ENCODE peak calls at places on chromosome 1, in six cellular contexts. S is HCT116, H is K562, W is H1, O is IMR-90, E is HepG2. G is an unnamed sample.

GRCh38 chr1:39142394-39143060 is 62.0 kb upstream of the MACF1 start:
- DNase-seq in S (peak), H (no peak), W (no peak), O (no peak), E (no peak), G (no peak)

GRCh38 chr1:115098979-115099692 is 9.8 kb upstream of the TSPAN2 start:
- DNase-seq in S (no peak), H (no peak), W (no peak), O (peak), E (no peak), G (peak)

GRCh38 chr1:33237579-33237978 is 18.7 kb upstream of the ZNF362 start:
- DNase-seq in S (no peak), H (no peak), W (no peak), O (no peak), E (no peak), G (no peak)

GRCh38 chr1:38585038-38585420 is 274.5 kb downstream of the RRAGC start:
- DNase-seq in S (no peak), H (no peak), W (no peak), O (no peak), E (no peak), G (no peak)

GRCh38 chr1:46558141-46558963 is 6.9 kb upstream of the KNCN start:
- DNase-seq in S (no peak), H (no peak), W (no peak), O (no peak), E (no peak), G (no peak)

GRCh38 chr1:154614247-154614646 is 6.3 kb upstream of the ADAR start:
- DNase-seq in S (no peak), H (peak), W (no peak), O (no peak), E (peak), G (no peak)

GRCh38 chr1:172818841-172819527 is 160.1 kb downstream of the FASLG start:
- DNase-seq in S (no peak), H (no peak), W (no peak), O (no peak), E (no peak), G (peak)

GRCh38 chr1:16017461-16018303 is at the start of gene HSPB7:
- DNase-seq in S (no peak), H (peak), W (no peak), O (peak), E (no peak), G (no peak)

GRCh38 chr1:93937997-93938396 is 28.8 kb upstream of the GCLM start:
- DNase-seq in S (no peak), H (no peak), W (no peak), O (no peak), E (no peak), G (no peak)

GRCh38 chr1:205481279-205481617 is 23.2 kb upstream of the CDK18 start:
- DNase-seq in S (no peak), H (no peak), W (no peak), O (no peak), E (no peak), G (no peak)

GRCh38 chr1:23651069-23651808 is 40.4 kb upstream of the RPL11 start:
- DNase-seq in S (no peak), H (peak), W (no peak), O (peak), E (no peak), G (no peak)

GRCh38 chr1:85612704-85613361 is 32.3 kb downstream of the CCN1 start:
- DNase-seq in S (no peak), H (peak), W (no peak), O (peak), E (peak), G (no peak)

GRCh38 chr1:186188004-186188539 is 187.0 kb downstream of the TPR start:
- DNase-seq in S (peak), H (no peak), W (no peak), O (peak), E (no peak), G (no peak)

GRCh38 chr1:227889047-227889862 is 58.5 kb downstream of the WNT9A start:
- DNase-seq in S (no peak), H (peak), W (no peak), O (no peak), E (no peak), G (no peak)

GRCh38 chr1:12184008-12184681 is 17.4 kb downstream of the TNFRSF1B start:
- DNase-seq in S (no peak), H (peak), W (no peak), O (peak), E (peak), G (no peak)

GRCh38 chr1:54955359-54955758 is 25.1 kb upstream of the TMEM61 start:
- DNase-seq in S (no peak), H (no peak), W (no peak), O (peak), E (no peak), G (no peak)

GRCh38 chr1:245154429-245155185 is at the start of gene KIF26B:
- DNase-seq in S (no peak), H (peak), W (no peak), O (peak), E (peak), G (no peak)

GRCh38 chr1:16178596-16179497 is 23.0 kb upstream of the EPHA2 start:
- DNase-seq in S (no peak), H (no peak), W (no peak), O (no peak), E (peak), G (no peak)

GRCh38 chr1:5485436-5485835 is 506.8 kb downstream of the NPHP4 start:
- DNase-seq in S (no peak), H (no peak), W (no peak), O (no peak), E (no peak), G (no peak)

GRCh38 chr1:76547916-76548315 is 319.4 kb upstream of the ST6GALNAC5 start:
- DNase-seq in S (no peak), H (no peak), W (peak), O (no peak), E (no peak), G (no peak)

GRCh38 chr1:151846062-151846568 is 6.5 kb upstream of the C2CD4D start:
- DNase-seq in S (peak), H (peak), W (no peak), O (peak), E (peak), G (no peak)

GRCh38 chr1:20466231-20466630 is 19.8 kb downstream of the CAMK2N1 start:
- DNase-seq in S (no peak), H (no peak), W (no peak), O (no peak), E (no peak), G (no peak)

GRCh38 chr1:181514298-181515290 is 31.3 kb downstream of the CACNA1E start:
- DNase-seq in S (no peak), H (no peak), W (no peak), O (no peak), E (no peak), G (peak)

GRCh38 chr1:77014396-77014795 is 147.1 kb downstream of the ST6GALNAC5 start:
- DNase-seq in S (no peak), H (no peak), W (no peak), O (no peak), E (no peak), G (no peak)

GRCh38 chr1:102190429-102190828 is 193.7 kb upstream of the OLFM3 start:
- DNase-seq in S (no peak), H (no peak), W (no peak), O (no peak), E (no peak), G (no peak)

GRCh38 chr1:14713077-14713476 is 114.6 kb downstream of the KAZN start:
- DNase-seq in S (no peak), H (no peak), W (no peak), O (no peak), E (no peak), G (no peak)

GRCh38 chr1:206898089-206898908 is 1.1 kb downstream of the IL24 start:
- DNase-seq in S (no peak), H (no peak), W (no peak), O (peak), E (no peak), G (no peak)

GRCh38 chr1:2557146-2558029 is 1.2 kb downstream of the TNFRSF14 start:
- DNase-seq in S (no peak), H (no peak), W (no peak), O (no peak), E (no peak), G (no peak)

GRCh38 chr1:244010191-244010590 is 40.9 kb upstream of the ZBTB18 start:
- DNase-seq in S (no peak), H (no peak), W (no peak), O (peak), E (no peak), G (no peak)

GRCh38 chr1:30273021-30273325 is 450.4 kb downstream of the MATN1 start:
- DNase-seq in S (no peak), H (no peak), W (no peak), O (no peak), E (no peak), G (no peak)

GRCh38 chr1:13749543-13750307 is 49.7 kb downstream of the PRDM2 start:
- DNase-seq in S (no peak), H (peak), W (no peak), O (peak), E (peak), G (no peak)

GRCh38 chr1:28200234-28200873 is 23.9 kb upstream of the PTAFR start:
- DNase-seq in S (no peak), H (no peak), W (no peak), O (no peak), E (no peak), G (no peak)

GRCh38 chr1:101976161-101976560 is 20.6 kb downstream of the OLFM3 start:
- DNase-seq in S (no peak), H (no peak), W (no peak), O (no peak), E (no peak), G (no peak)

GRCh38 chr1:87979079-87979478 is 650.4 kb downstream of the LMO4 start:
- DNase-seq in S (no peak), H (no peak), W (no peak), O (no peak), E (no peak), G (no peak)

GRCh38 chr1:174766727-174767126 is 233.0 kb upstream of the CACYBP start:
- DNase-seq in S (no peak), H (no peak), W (no peak), O (no peak), E (no peak), G (no peak)

DNA sequence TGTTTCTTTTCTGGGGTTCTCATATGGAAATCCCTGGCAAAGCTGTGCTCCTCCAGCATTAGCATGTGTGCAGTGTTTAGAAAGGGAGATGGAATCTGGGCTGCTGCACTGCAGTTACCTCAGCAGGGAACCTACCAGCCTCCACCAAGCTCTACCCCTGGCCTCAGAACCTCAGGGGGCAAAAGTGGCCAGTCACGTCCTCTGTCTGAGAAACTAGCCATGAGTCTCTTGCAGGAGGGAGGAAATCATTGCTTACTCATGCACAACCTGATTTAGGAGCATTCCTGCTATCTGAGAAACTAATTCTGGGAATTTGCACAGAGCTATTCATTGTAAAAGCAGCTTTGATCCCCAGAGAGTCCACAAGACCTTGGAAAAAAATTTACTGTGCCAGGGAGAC is 80.6 kb upstream of the IPO9 start:
- DNase-seq in S (no peak), H (no peak), W (no peak), O (peak), E (no peak), G (no peak)
- TF ChIP-seq RAD21 in S (no peak), H (no peak), W (no peak), O (no peak), E (no peak), G (no peak)

GRCh38 chr1:89989791-89990190 is 5.1 kb upstream of the ZNF326 start:
- DNase-seq in S (no peak), H (no peak), W (no peak), O (no peak), E (peak), G (no peak)
- TF ChIP-seq CEBPB in S (no peak), H (no peak), W (no peak), O (no peak), E (no peak), G (no peak)

DNA sequence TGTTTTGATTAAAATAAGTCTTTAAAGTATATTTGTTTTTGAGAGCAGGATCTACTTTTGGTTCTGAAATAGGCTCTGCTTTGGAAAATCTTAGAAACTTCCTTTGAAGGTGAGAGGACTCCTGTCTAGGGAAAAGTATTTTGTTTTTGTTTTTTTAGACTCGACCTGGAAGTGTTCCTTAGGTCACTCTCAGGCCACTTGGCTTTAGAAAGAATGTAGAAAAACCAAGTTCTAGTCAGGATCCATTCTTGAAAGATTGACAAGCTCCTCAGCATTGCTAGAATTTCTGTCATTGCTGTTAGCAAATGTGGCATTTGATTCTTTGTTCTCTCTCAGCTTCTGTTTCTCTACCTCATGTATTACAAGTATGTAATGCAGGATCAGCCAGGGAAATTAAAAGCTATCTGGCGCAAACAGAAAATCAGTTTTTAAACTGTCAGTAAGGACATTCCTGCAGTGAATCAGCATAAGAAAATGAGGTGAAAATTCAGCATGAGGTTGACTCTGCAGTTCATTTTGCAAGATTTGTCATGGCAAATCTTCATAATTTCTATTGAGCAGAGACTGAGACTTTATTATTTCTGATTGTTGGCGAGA is 12.4 kb downstream of the NTPCR start:
- DNase-seq in S (no peak), H (no peak), W (no peak), O (peak), E (no peak), G (no peak)
- H2AFZ ChIP-seq in S (no peak), H (no peak), W (no peak), O (no peak), E (no peak), G (no peak)

GRCh38 chr1:31587720-31588423 is 11.6 kb downstream of the TINAGL1 start:
- DNase-seq in S (no peak), H (peak), W (no peak), O (no peak), E (peak), G (no peak)

GRCh38 chr1:31585736-31586365 is 9.5 kb downstream of the TINAGL1 start:
- DNase-seq in S (no peak), H (peak), W (no peak), O (no peak), E (no peak), G (no peak)

GRCh38 chr1:31586376-31587327 is 10.3 kb downstream of the TINAGL1 start:
- DNase-seq in S (no peak), H (peak), W (no peak), O (no peak), E (no peak), G (no peak)

GRCh38 chr1:31591425-31592093 is 15.2 kb downstream of the TINAGL1 start:
- DNase-seq in S (no peak), H (no peak), W (no peak), O (no peak), E (no peak), G (no peak)

GRCh38 chr1:31588751-31589515 is 12.6 kb downstream of the TINAGL1 start:
- DNase-seq in S (no peak), H (peak), W (no peak), O (no peak), E (no peak), G (no peak)
- TF ChIP-seq RAD21 in S (no peak), H (no peak), W (no peak), O (no peak), E (no peak), G (no peak)

DNA sequence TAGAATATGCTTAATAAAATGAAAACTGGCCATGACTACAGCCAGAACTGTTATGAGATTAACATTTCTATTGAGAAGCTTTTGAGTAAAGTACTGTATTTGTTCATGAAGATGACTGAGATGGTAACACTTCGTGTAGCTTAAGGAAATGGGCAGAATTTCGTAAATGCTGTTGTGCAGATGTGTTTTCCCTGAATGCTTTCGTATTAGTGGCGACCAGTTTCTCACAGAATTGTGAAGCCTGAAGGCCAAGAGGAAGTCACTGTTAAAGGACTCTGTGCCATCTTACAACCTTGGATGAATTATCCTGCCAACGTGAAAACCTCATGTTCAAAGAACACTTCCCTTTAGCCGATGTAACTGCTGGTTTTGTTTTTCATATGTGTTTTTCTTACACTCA is 163.9 kb downstream of the NEK7 start:
- DNase-seq in S (no peak), H (no peak), W (no peak), O (no peak), E (no peak), G (no peak)
- TF ChIP-seq CEBPB in S (no peak), H (no peak), W (no peak), O (no peak), E (no peak), G (no peak)

GRCh38 chr1:155911156-155912055 is at the start of gene RIT1:
- DNase-seq in S (no peak), H (peak), W (peak), O (peak), E (peak), G (peak)
- H2AFZ ChIP-seq in S (no peak), H (peak), W (no peak), O (peak), E (no peak), G (peak)

DNA sequence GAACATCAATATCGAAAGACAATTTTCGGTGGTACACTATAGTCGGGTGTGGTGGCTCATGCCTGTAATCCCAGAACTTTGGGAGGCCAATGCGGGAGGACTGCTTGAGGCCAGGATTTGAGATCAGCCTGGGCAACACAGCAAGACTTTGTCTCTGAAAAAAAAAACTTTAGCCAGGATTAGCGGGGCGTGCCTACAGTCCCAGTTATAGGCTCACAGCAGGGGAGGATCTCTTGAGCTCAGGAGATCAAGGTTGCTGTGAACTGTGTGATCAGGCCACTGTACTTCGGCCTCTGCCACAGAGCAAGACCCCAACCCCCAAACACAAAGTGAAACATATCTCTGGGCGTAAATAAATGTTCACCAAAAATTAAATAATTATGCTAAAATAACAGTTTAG is 1.6 kb downstream of the TADA1 start:
- DNase-seq in S (no peak), H (peak), W (no peak), O (no peak), E (peak), G (no peak)
- TF ChIP-seq RAD21 in S (no peak), H (no peak), W (no peak), O (no peak), E (no peak), G (no peak)

GRCh38 chr1:161220002-161220401 is 3.4 kb downstream of the APOA2 start:
- DNase-seq in S (no peak), H (no peak), W (no peak), O (no peak), E (no peak), G (no peak)

GRCh38 chr1:161216945-161217712 is 2.0 kb downstream of the FCER1G start:
- DNase-seq in S (no peak), H (no peak), W (no peak), O (peak), E (peak), G (peak)

GRCh38 chr1:161217831-161218230 is 2.7 kb downstream of the FCER1G start:
- DNase-seq in S (no peak), H (no peak), W (no peak), O (no peak), E (no peak), G (no peak)

GRCh38 chr1:161219078-161219892 is 4.1 kb downstream of the APOA2 start:
- DNase-seq in S (no peak), H (no peak), W (no peak), O (no peak), E (peak), G (no peak)

GRCh38 chr1:161218301-161219077 is 3.4 kb downstream of the FCER1G start:
- DNase-seq in S (no peak), H (no peak), W (no peak), O (no peak), E (peak), G (no peak)
- TF ChIP-seq CEBPB in S (no peak), H (no peak), W (no peak), O (no peak), E (no peak), G (no peak)